ENCODE peak calls at places on chromosomes 16 and 17, in four cellular contexts. S is tibial nerve, Z is sigmoid colon, P is cardiac muscle cell. B is an unnamed sample. For H3K9me3, the result is how much of the 10 kb centered on the place peaks cover.

GRCh38 chr16:57427824-57428223 is 19.4 kb downstream of the CIAPIN1 start:
- DNase-seq in S (no peak), Z (no peak), P (no peak), B (no peak)

GRCh38 chr16:50198802-50199410 is 45.8 kb downstream of the TENT4B start:
- DNase-seq in S (no peak), Z (no peak), P (no peak), B (no peak)

GRCh38 chr17:79792984-79793923 is 3.6 kb downstream of the CBX8 start:
- DNase-seq in S (no peak), Z (no peak), P (peak), B (no peak)

GRCh38 chr16:82681592-82681991 is 54.8 kb downstream of the CDH13 start:
- DNase-seq in S (no peak), Z (no peak), P (no peak), B (no peak)

GRCh38 chr16:82761858-82762257 is 135.1 kb downstream of the CDH13 start:
- DNase-seq in S (no peak), Z (no peak), P (peak), B (no peak)

GRCh38 chr16:57372372-57373116 is at the start of gene CX3CL1:
- DNase-seq in S (peak), Z (peak), P (peak), B (no peak)

GRCh38 chr16:48081656-48082055 is 74.1 kb downstream of the ABCC12 start:
- DNase-seq in S (no peak), Z (no peak), P (peak), B (no peak)

GRCh38 chr17:39730095-39730921 is at the start of gene MIEN1:
- DNase-seq in S (peak), Z (peak), P (peak), B (peak)

GRCh38 chr16:22264786-22265185 is 32.4 kb upstream of the POLR3E start:
- DNase-seq in S (no peak), Z (no peak), P (no peak), B (no peak)

GRCh38 chr16:10261077-10261476 is 78.8 kb upstream of the GRIN2A start:
- DNase-seq in S (no peak), Z (no peak), P (no peak), B (no peak)

GRCh38 chr17:75345514-75346167 is 56.4 kb upstream of the SLC25A19 start:
- DNase-seq in S (no peak), Z (no peak), P (no peak), B (peak)

GRCh38 chr17:61284174-61284573 is 115.5 kb upstream of the TBX2 start:
- DNase-seq in S (no peak), Z (no peak), P (peak), B (no peak)

GRCh38 chr17:50081757-50082156 is 13.4 kb upstream of the PDK2 start:
- DNase-seq in S (no peak), Z (no peak), P (no peak), B (no peak)

GRCh38 chr17:57004944-57005579 is 27.1 kb downstream of the SCPEP1 start:
- DNase-seq in S (no peak), Z (no peak), P (no peak), B (no peak)

GRCh38 chr16:66841366-66841765 is 2.8 kb upstream of the CA7 start:
- DNase-seq in S (no peak), Z (no peak), P (no peak), B (no peak)

GRCh38 chr17:64413505-64413904 is 22.8 kb upstream of the PECAM1 start:
- DNase-seq in S (no peak), Z (peak), P (no peak), B (no peak)

GRCh38 chr16:83813818-83814653 is 6.3 kb downstream of the HSBP1 start:
- DNase-seq in S (peak), Z (no peak), P (peak), B (no peak)

GRCh38 chr17:30821751-30822723 is 2.5 kb downstream of the CRLF3 start:
- DNase-seq in S (no peak), Z (no peak), P (no peak), B (no peak)

GRCh38 chr16:71367243-71367976 is 8.9 kb downstream of the CALB2 start:
- DNase-seq in S (no peak), Z (no peak), P (peak), B (peak)

GRCh38 chr17:82013772-82014321 is 8.8 kb downstream of the CENPX start:
- DNase-seq in S (no peak), Z (no peak), P (no peak), B (no peak)

GRCh38 chr16:77584205-77584859 is 138.0 kb upstream of the NUDT7 start:
- DNase-seq in S (peak), Z (no peak), P (peak), B (peak)

DNA sequence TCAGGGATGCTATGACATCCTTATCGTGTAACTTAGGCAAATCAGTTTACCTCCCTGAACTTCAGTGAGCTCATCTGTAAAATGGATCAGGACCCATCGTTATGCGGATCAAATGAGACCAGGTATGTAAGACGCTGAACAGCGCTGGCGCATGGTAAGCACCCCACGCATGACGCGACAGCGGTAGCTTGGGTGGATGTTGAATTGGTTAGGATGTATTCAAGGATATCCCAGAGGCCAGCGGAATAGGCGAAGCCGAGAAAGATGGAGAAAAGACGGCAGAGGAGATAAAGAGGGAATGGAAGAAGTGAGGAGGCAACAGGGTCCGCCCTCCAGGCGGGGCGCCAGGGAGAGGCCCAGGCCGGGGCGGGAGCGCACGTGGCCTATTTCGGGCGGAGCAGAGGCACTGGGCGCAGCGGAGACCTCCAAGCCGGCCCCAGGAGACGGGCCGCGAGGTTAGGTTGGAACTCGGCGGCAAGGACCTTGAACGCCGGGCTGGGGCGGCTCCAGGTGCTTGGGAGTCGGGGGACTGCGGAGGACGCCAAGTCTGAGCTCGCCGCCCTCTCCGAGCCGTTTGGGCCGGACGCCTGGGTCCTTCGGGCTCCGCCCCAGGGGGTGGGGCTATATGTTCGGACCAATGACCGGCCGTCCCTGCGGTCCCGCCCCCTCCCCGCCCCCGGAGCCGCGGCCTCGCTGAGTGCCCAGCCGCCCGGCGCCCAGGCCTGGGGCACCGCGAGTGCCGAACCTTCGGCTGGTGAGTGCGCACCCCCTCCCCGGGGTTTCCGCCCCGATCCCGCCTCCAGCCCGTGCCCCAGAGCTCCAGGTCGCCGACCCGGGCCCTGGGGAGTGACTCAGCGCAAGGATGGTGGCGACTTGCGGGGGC is at the start of gene ZNF771:
- DNase-seq in S (peak), Z (peak), P (peak), B (peak)
- TF ChIP-seq CTCF in S (peak), Z (no peak), P (no peak), B (no peak)

DNA sequence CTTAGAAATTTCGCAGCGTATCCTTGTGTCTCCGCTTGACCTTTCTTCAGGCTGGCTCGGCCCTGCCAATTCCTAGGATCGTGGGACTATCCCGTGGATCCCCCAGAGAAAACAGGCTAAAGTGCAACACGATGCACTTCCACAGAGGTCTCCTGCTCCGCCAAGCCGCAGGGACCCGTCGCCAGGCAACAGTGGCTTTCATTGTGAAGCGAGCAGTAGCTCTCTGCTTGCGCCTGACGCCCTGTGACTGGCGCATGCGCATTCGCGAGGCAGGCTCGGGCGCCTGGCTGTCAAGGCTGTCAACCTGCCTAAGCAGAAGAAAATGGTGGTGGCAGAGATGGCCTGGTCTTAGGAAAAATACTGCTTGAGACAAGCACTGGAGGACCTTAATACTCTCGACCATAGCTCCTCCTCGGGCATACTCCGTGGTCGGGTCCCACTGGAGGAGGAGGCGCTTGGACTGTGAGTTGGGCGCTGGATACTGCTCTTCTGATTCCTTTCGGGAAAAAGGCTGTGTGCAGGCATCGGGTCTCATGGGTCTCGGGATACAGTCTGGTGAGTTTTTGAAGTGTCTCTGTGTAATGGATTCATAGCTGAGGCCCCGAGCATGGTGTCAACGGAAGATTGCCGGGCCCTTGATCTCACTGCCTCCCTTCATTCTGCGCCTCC is 2336.1 kb downstream of the TP53TG3F start:
- DNase-seq in S (no peak), Z (no peak), P (no peak), B (no peak)
- H3K9me3 ChIP-seq in S (under half), Z (under half), P (under half), B (under half)

GRCh38 chr17:59897090-59897489 is 4.2 kb downstream of the RPS6KB1 start:
- DNase-seq in S (no peak), Z (no peak), P (no peak), B (no peak)

GRCh38 chr17:59892251-59892848 is 393 bp downstream of the TUBD1 start:
- DNase-seq in S (no peak), Z (no peak), P (no peak), B (no peak)

GRCh38 chr17:59892849-59893616 is at the start of the genes RPS6KB1 and TUBD1:
- DNase-seq in S (peak), Z (peak), P (peak), B (peak)

GRCh38 chr17:59890720-59891119 is 2.0 kb downstream of the TUBD1 start:
- DNase-seq in S (no peak), Z (no peak), P (no peak), B (no peak)

DNA sequence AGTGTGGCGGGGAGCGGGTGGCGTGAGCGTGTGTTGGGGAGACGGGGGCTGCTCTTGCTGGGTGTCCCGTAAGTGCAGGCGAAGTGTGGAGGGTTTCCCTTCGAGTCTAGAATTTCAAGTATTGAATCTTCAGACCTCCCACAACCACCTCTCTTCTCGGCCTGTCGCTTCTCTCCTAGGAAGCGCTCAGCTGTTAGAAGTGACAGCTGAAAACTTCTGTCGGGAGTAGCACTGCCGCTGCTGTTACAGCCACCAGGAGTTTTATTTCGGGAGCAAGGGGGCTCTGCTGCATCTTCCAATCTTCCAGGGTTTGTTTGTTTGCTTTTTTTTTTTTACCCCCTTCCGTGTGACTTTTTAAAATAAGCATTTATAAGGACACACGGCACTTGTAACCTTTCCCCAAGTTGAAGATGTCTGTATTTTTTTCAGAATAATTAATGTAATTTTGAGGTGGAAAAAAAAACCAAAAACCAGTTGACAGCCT is 738 bp downstream of the RPS6KB1 start:
- DNase-seq in S (no peak), Z (no peak), P (peak), B (no peak)
- TF ChIP-seq CTCF in S (no peak), Z (no peak), P (no peak), B (no peak)

DNA sequence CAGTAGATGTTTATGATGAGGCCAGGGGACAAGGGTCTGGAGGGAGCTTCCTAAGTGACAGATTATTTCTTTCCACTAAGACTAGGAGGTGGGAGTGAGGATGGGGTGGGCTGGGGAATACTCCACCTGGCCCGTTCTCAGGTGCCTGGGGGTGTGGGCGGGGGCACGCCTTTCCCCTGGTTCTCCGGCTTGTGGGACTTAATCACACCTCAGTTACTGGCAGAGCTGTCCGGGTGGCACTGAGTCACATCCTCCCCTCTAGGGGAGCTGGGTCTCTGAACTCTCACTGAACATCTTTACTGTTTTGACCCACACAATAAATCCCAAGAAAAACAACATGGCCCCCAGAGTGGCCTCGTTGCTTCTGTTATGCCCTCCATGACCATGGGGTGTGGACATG is 332.8 kb downstream of the MAF start:
- DNase-seq in S (no peak), Z (no peak), P (no peak), B (no peak)
- H3K9me3 ChIP-seq in S (under half), Z (under half), P (under half), B (under half)

GRCh38 chr16:5917436-5917835 is 819.8 kb upstream of the EEF2KMT start:
- DNase-seq in S (no peak), Z (no peak), P (no peak), B (no peak)

GRCh38 chr16:5916711-5917191 is 819.2 kb upstream of the EEF2KMT start:
- DNase-seq in S (no peak), Z (no peak), P (no peak), B (no peak)

GRCh38 chr16:5918553-5919127 is 821.0 kb upstream of the EEF2KMT start:
- DNase-seq in S (no peak), Z (no peak), P (no peak), B (no peak)
- TF ChIP-seq CTCF in S (no peak), Z (no peak), P (no peak), B (no peak)

DNA sequence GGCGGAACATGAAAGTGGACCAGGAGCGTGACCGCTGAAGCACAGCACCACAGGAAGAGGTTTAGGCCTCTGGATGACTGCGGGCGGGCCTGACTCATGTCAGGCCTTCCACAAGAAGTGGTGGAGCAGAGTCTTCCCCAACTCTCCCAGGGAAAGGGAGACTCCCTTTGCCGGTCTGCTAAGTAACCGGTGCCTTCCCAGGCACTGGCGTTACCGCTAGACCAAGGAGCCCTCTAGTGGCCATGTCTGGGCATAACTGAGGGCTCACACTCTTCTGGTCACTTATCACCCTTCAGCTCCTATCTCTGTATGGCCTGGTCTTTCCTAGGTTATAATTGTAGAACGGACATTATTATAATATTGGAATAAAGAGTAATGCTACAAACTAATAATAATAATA is 1931.9 kb downstream of the TP53TG3F start:
- DNase-seq in S (no peak), Z (no peak), P (no peak), B (no peak)
- H3K9me3 ChIP-seq in S (under half), Z (under half), P (under half), B (under half)

DNA sequence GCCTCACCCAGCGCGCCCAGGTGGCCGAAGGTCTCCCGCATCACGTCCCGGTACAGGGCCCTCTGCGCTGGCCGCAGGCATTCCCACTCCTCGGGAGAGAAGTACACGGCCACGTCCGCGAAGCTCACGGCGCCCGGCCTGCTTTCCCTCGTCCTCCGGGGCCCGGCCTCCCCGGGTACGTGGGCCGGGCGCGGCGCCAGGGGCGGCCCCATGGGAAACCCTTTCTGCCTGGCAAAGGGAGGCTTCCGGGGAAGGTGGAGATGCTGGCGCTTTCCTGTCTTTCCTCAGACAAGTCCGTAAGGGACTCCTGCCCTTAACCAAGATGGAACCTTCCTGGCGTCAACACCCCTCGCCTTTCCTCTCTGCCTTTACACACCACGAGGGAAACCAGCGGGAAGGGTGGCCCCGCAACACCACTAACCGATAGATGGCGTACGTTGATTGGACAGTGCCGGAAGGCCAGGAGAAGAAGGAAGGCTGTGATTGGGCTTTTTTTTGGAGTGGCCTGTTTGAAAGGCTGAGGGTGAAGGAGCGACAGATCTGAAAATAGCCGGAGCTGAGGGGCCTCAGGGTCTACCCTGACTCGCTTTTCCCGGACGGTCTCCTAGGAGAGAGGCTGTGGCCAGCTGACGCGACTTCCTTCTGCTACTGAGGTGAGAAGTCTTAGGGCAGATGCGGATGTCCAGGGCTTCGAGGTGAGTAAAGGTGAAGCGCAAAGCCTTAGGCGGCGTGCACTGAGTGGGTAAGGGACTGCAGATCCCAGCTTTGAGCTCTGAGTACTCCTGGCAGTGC is at the start of gene ZNF785:
- DNase-seq in S (peak), Z (peak), P (peak), B (peak)
- TF ChIP-seq CTCF in S (peak), Z (no peak), P (peak), B (no peak)

DNA sequence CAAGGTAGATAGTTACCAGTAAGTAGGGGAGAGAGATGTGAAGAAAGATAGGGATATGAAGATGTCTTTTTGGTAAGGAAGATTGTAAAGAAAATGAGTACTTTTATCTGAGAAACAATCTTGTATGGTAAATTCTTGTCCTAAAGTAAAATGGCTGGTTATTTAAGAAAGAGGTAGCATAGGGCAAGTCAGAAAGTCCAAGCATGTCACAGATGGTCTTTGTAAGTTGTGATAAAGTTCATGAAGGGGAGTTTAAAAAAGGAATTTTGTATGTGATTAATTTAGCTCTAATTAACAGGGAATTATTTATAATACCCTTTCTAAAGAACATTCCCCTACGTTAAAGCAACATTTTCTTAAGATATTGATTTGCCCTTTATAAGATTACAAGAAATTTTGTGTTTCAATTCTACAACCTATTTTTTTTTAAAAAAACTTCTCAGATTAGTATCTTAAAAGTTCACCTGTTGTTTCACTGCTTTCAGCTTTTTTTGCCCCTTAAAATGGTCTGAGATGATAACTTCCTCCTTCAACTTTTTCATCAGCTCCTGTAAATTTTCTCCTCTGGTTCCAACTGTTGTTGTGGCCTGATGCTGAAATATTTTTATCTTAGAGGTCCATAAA is 16.2 kb upstream of the CPHXL start:
- DNase-seq in S (no peak), Z (no peak), P (no peak), B (no peak)
- H3K9me3 ChIP-seq in S (under half), Z (under half), P (under half), B (under half)